ENCODE peak calls at places on chromosomes 5 and 9, in ten cellular contexts. U, Q, C, O, M, Y, L, B, D and R are unnamed samples.

GRCh38 chr5:38297830-38298608 is 39.7 kb downstream of the EGFLAM start:
- DNase-seq in Y (no peak), M (no peak), U (no peak), C (no peak), O (no peak), L (no peak), B (no peak), D (no peak), Q (no peak), R (no peak)

GRCh38 chr5:167770461-167770860 is 521.0 kb upstream of the WWC1 start:
- DNase-seq in C (no peak), D (no peak), U (no peak), M (no peak), O (no peak), Q (peak; percentile 96), Y (no peak), B (no peak), L (no peak), R (no peak)

GRCh38 chr5:141512390-141513020 is 23.6 kb downstream of the PCDHGC5 start:
- DNase-seq in B (peak; percentile 79), M (peak; percentile 82), O (peak; percentile 69), Q (no peak), L (peak; percentile 62), D (peak; percentile 88), U (peak; percentile 82), Y (peak; percentile 81), C (peak; percentile 99), R (peak; percentile 87)

GRCh38 chr9:97617939-97618416 is 15.2 kb downstream of the TSTD2 start:
- DNase-seq in D (no peak), U (no peak), L (no peak), C (no peak), Q (no peak), O (no peak), Y (peak; percentile 23), M (no peak), B (no peak), R (no peak)

GRCh38 chr9:94904806-94905205 is 178.3 kb downstream of the AOPEP start:
- DNase-seq in U (no peak), D (no peak), M (no peak), Y (no peak), B (no peak), O (no peak), Q (no peak), L (no peak), C (no peak), R (no peak)

GRCh38 chr9:120403543-120403856 is 176.5 kb downstream of the CDK5RAP2 start:
- DNase-seq in U (no peak), B (no peak), Q (no peak), M (no peak), Y (no peak), O (no peak), C (no peak), D (no peak), L (no peak), R (no peak)

GRCh38 chr9:130467371-130467770 is 22.6 kb downstream of the ASS1 start:
- DNase-seq in D (no peak), L (no peak), M (no peak), Y (no peak), U (no peak), C (no peak), O (no peak), B (no peak), Q (no peak), R (no peak)

GRCh38 chr5:175823731-175824525 is 47.5 kb upstream of the CPLX2 start:
- DNase-seq in M (no peak), Q (no peak), D (peak; percentile 44), Y (no peak), U (no peak), O (no peak), L (no peak), C (no peak), B (no peak), R (no peak)

GRCh38 chr5:68285857-68286611 is 70.5 kb downstream of the PIK3R1 start:
- DNase-seq in Y (peak; percentile 35), B (no peak), O (peak; percentile 36), D (peak; percentile 71), L (no peak), C (no peak), Q (no peak), U (peak; percentile 70), M (no peak), R (no peak)

GRCh38 chr5:4659836-4660235 is 480.3 kb upstream of the ADAMTS16 start:
- DNase-seq in Y (no peak), Q (no peak), U (no peak), D (no peak), M (no peak), C (no peak), O (no peak), B (no peak), L (no peak), R (no peak)

GRCh38 chr5:79560774-79561524 is 47.0 kb upstream of the HOMER1 start:
- DNase-seq in B (no peak), M (no peak), C (no peak), Q (no peak), U (peak; percentile 79), Y (peak; percentile 69), L (no peak), D (peak; percentile 17), O (no peak), R (peak; percentile 60)

GRCh38 chr9:69207503-69207902 is 33.4 kb downstream of the TJP2 start:
- DNase-seq in Q (no peak), O (no peak), C (no peak), L (no peak), Y (no peak), B (no peak), U (no peak), D (no peak), M (no peak), R (no peak)
- TF ChIP-seq CTCF in Q (no peak), O (no peak), C (peak; percentile 12), L (no peak), Y (no peak), B (no peak), U (no peak), D (no peak), M (no peak), R (no peak)

GRCh38 chr9:89010526-89011089 is 19.3 kb downstream of the S1PR3 start:
- DNase-seq in B (no peak), C (no peak), Y (no peak), Q (no peak), M (no peak), L (no peak), O (no peak), U (no peak), D (no peak), R (no peak)

GRCh38 chr9:89012294-89013042 is 21.2 kb downstream of the S1PR3 start:
- DNase-seq in C (no peak), Y (no peak), U (no peak), M (no peak), D (no peak), B (no peak), O (no peak), Q (no peak), L (no peak), R (no peak)

GRCh38 chr9:89010056-89010455 is 18.8 kb downstream of the S1PR3 start:
- DNase-seq in Y (no peak), Q (no peak), O (no peak), M (no peak), L (no peak), D (no peak), C (no peak), B (no peak), U (no peak), R (no peak)

GRCh38 chr9:89013660-89014059 is 22.4 kb downstream of the S1PR3 start:
- DNase-seq in M (no peak), O (no peak), Q (no peak), D (no peak), Y (no peak), B (no peak), C (no peak), U (no peak), L (no peak), R (no peak)

GRCh38 chr9:89011683-89012082 is 20.4 kb downstream of the S1PR3 start:
- DNase-seq in D (no peak), L (no peak), C (no peak), U (no peak), O (no peak), M (no peak), B (no peak), Y (no peak), Q (no peak), R (no peak)
- TF ChIP-seq CTCF in D (no peak), L (no peak), C (no peak), U (no peak), O (no peak), M (no peak), B (no peak), Y (no peak), Q (no peak), R (no peak)

GRCh38 chr5:61525573-61526142 is 193.6 kb downstream of the ZSWIM6 start:
- DNase-seq in C (no peak), D (no peak), B (no peak), O (no peak), Q (no peak), M (no peak), U (no peak), L (no peak), Y (no peak), R (no peak)

GRCh38 chr5:61516946-61517345 is 184.9 kb downstream of the ZSWIM6 start:
- DNase-seq in M (no peak), B (no peak), Q (no peak), O (no peak), Y (no peak), U (no peak), L (no peak), D (no peak), C (no peak), R (no peak)

GRCh38 chr5:61523072-61523471 is 191.0 kb downstream of the ZSWIM6 start:
- DNase-seq in L (no peak), Q (no peak), M (no peak), Y (no peak), O (no peak), U (no peak), D (no peak), B (no peak), C (no peak), R (no peak)

GRCh38 chr5:61523997-61524396 is 191.9 kb downstream of the ZSWIM6 start:
- DNase-seq in U (no peak), D (no peak), Y (no peak), L (no peak), M (no peak), C (no peak), Q (no peak), O (no peak), B (no peak), R (no peak)

DNA sequence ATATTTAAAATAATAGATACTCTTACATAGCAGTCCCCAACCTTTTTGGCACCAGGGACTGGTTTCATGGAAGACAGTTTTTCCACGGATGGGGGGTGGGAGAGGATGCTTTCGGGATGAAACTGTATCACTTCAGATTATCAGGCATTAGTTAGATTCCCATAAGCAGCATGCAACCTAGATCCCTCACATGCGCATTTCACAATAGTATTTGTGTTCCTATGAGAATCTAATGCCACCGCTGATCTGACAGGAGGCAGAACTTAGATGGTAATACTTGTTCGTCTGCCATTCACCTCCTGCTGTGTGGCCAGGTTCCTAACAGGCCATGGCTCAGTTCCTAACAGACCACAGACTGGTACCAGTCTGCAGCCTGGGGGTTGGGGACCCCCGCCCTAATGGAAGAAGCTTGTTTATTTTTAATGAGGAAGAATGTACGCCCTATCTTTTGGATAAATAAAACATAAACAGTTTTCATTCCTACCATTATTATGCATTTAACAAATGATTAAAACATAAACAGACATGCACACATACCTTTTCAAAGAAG is 187.7 kb downstream of the ZSWIM6 start:
- DNase-seq in D (no peak), C (no peak), O (no peak), Y (no peak), Q (no peak), L (no peak), U (no peak), M (no peak), B (no peak), R (no peak)
- TF ChIP-seq CTCF in D (no peak), C (no peak), O (no peak), Y (no peak), Q (no peak), L (no peak), U (no peak), M (no peak), B (no peak), R (no peak)

GRCh38 chr9:124940894-124941688 is at the start of gene GOLGA1:
- DNase-seq in D (peak; percentile 98), Y (peak; percentile 96), Q (peak; percentile 74), B (peak; percentile 96), O (peak; percentile 99), M (peak; percentile 87), L (peak; percentile 90), U (peak; percentile 94), C (peak; percentile 97), R (peak; percentile 96)
- TF ChIP-seq CTCF in D (no peak), Y (no peak), Q (no peak), B (no peak), O (no peak), M (no peak), L (no peak), U (no peak), C (no peak), R (no peak)